ENCODE peak calls at places on chromosomes 4 and X, in eight cellular contexts. R is stimulated activated naive CD8-positive, alpha-beta T cell treated with anti-CD3 and anti-CD28 coated beads, Interleukin-15, Interleukin-2, amounts not matched to agents 100 U/mL and 50 U/mL, for 24 hours; T is progenitor cell of endocrine pancreas; P is NCI-H1105 treated with DMSO at 0.1 percent for 48 hours; U is left kidney; M is T-helper 17 cell; X is H7; L is fibroblast of mammary gland. S is an unnamed sample.

GRCh38 chr4:10164877-10165283 is 48.3 kb upstream of the WDR1 start:
- DNase-seq in R (peak), T (no peak), P (peak), U (peak), M (no peak), X (peak), L (peak), S (no peak)

GRCh38 chrX:136246201-136246600 is 5.0 kb downstream of the MAP7D3 start:
- DNase-seq in R (no peak), T (no peak), P (no peak), U (no peak), M (no peak), X (no peak), L (no peak), S (no peak)

GRCh38 chrX:15496809-15497208 is 3.7 kb upstream of the PIR start:
- DNase-seq in R (no peak), T (no peak), P (no peak), U (no peak), M (no peak), X (no peak), L (no peak), S (no peak)

GRCh38 chr4:100547541-100548208 is 29.9 kb upstream of the EMCN start:
- DNase-seq in R (no peak), T (no peak), P (no peak), U (no peak), M (no peak), X (peak), L (no peak), S (no peak)

GRCh38 chr4:70925899-70926635 is 23.9 kb downstream of the MOB1B start:
- DNase-seq in R (no peak), T (no peak), P (no peak), U (peak), M (no peak), X (no peak), L (no peak), S (no peak)

GRCh38 chr4:76305971-76306881 is at the start of gene STBD1:
- DNase-seq in R (peak), T (peak), P (peak), U (peak), M (no peak), X (peak), L (peak), S (peak)

GRCh38 chr4:48791313-48791712 is 11.2 kb upstream of the FRYL start:
- DNase-seq in R (no peak), T (no peak), P (no peak), U (no peak), M (no peak), X (no peak), L (no peak), S (no peak)

GRCh38 chr4:107647591-107647990 is 72.4 kb downstream of the PAPSS1 start:
- DNase-seq in R (no peak), T (no peak), P (no peak), U (no peak), M (no peak), X (no peak), L (peak), S (no peak)

GRCh38 chrX:41664307-41665299 is 24.2 kb upstream of the GPR34 start:
- DNase-seq in R (peak), T (no peak), P (no peak), U (no peak), M (no peak), X (no peak), L (peak), S (no peak)

GRCh38 chr4:86279247-86279960 is 80.4 kb downstream of the MAPK10 start:
- DNase-seq in R (no peak), T (no peak), P (no peak), U (no peak), M (no peak), X (no peak), L (no peak), S (no peak)

GRCh38 chrX:15293471-15293870 is 22.0 kb downstream of the ASB11 start:
- DNase-seq in R (no peak), T (no peak), P (no peak), U (no peak), M (no peak), X (no peak), L (peak), S (peak)

GRCh38 chr4:13386405-13387107 is 97.6 kb downstream of the RAB28 start:
- DNase-seq in R (no peak), T (no peak), P (no peak), U (no peak), M (no peak), X (no peak), L (peak), S (peak)

GRCh38 chr4:94491322-94491721 is 39.6 kb downstream of the PDLIM5 start:
- DNase-seq in R (no peak), T (no peak), P (no peak), U (no peak), M (no peak), X (no peak), L (peak), S (peak)

GRCh38 chr4:100240008-100240407 is 49.7 kb upstream of the DDIT4L start:
- DNase-seq in R (no peak), T (no peak), P (no peak), U (no peak), M (no peak), X (no peak), L (peak), S (no peak)

GRCh38 chr4:101953949-101954348 is 163.4 kb downstream of the BANK1 start:
- DNase-seq in R (no peak), T (no peak), P (no peak), U (peak), M (no peak), X (no peak), L (peak), S (peak)

GRCh38 chrX:133402042-133402453 is 13.2 kb downstream of the GPC4 start:
- DNase-seq in R (no peak), T (no peak), P (no peak), U (peak), M (no peak), X (no peak), L (peak), S (no peak)

GRCh38 chr4:166143227-166143626 is 270.2 kb downstream of the TLL1 start:
- DNase-seq in R (peak), T (no peak), P (no peak), U (no peak), M (no peak), X (no peak), L (peak), S (peak)

GRCh38 chr4:3347871-3348270 is 55.0 kb downstream of the RGS12 start:
- DNase-seq in R (no peak), T (no peak), P (no peak), U (no peak), M (no peak), X (no peak), L (no peak), S (no peak)

GRCh38 chr4:8129785-8130184 is 28.8 kb downstream of the ABLIM2 start:
- DNase-seq in R (no peak), T (no peak), P (no peak), U (no peak), M (no peak), X (peak), L (no peak), S (no peak)

GRCh38 chrX:2626750-2627149 is 64.3 kb upstream of the CD99 start:
- DNase-seq in R (no peak), T (no peak), P (no peak), U (no peak), M (no peak), X (no peak), L (no peak), S (no peak)

GRCh38 chr4:22488136-22488535 is 27.7 kb downstream of the ADGRA3 start:
- DNase-seq in R (no peak), T (no peak), P (no peak), U (peak), M (no peak), X (no peak), L (no peak), S (no peak)